ENCODE peak calls at places on chromosomes 4 and X, in five cellular contexts. W is pancreas; Z is epithelial cell of esophagus; E is lower lobe of right lung; B is CD8-positive, alpha-beta T cell. V is an unnamed sample.

GRCh38 chrX:99301990-99302389 is 1108.1 kb downstream of the PCDH19 start:
- DNase-seq in B (no peak), E (no peak), Z (peak), W (no peak), V (no peak)

GRCh38 chr4:54683616-54684346 is 26.0 kb downstream of the KIT start:
- DNase-seq in Z (peak), W (no peak), E (no peak), B (no peak), V (no peak)

GRCh38 chr4:184472540-184473264 is 1.6 kb downstream of the IRF2 start:
- DNase-seq in Z (peak), B (peak), W (peak), E (peak), V (no peak)

GRCh38 chrX:20267924-20268701 is 1.4 kb upstream of the RPS6KA3 start:
- DNase-seq in Z (no peak), B (peak), W (peak), E (peak), V (no peak)

GRCh38 chr4:21769404-21770147 is 179.0 kb downstream of the KCNIP4 start:
- DNase-seq in W (no peak), B (no peak), Z (peak), E (no peak), V (no peak)

GRCh38 chrX:72131317-72132294 is at the start of gene RTL5:
- DNase-seq in B (peak), W (peak), Z (peak), E (peak), V (no peak)

GRCh38 chr4:77145806-77146425 is 11.1 kb upstream of the CCNG2 start:
- DNase-seq in B (no peak), E (no peak), Z (no peak), W (no peak), V (no peak)

GRCh38 chr4:154506253-154506652 is 14.7 kb upstream of the DCHS2 start:
- DNase-seq in E (no peak), B (no peak), Z (peak), W (no peak), V (no peak)

GRCh38 chr4:84401669-84402068 is 97.4 kb downstream of the NKX6-1 start:
- DNase-seq in E (no peak), W (peak), B (no peak), Z (no peak), V (no peak)

GRCh38 chr4:54940996-54941395 is 184.4 kb downstream of the KDR start:
- DNase-seq in E (no peak), W (no peak), B (no peak), Z (no peak), V (no peak)

GRCh38 chr4:92969650-92970370 is 666.0 kb downstream of the GRID2 start:
- DNase-seq in Z (peak), W (no peak), B (no peak), E (no peak), V (no peak)

GRCh38 chr4:81425087-81425486 is 46.6 kb downstream of the RASGEF1B start:
- DNase-seq in W (no peak), Z (no peak), B (no peak), E (no peak), V (no peak)

GRCh38 chr4:82733636-82734035 is 65.0 kb downstream of the SCD5 start:
- DNase-seq in E (no peak), W (no peak), Z (peak), B (no peak), V (no peak)

GRCh38 chrX:20514358-20514757 is 247.6 kb upstream of the RPS6KA3 start:
- DNase-seq in E (no peak), B (no peak), Z (peak), W (no peak), V (no peak)

GRCh38 chr4:168551945-168552695 is 55.3 kb downstream of the PALLD start:
- DNase-seq in Z (no peak), W (no peak), B (no peak), E (no peak), V (no peak)

GRCh38 chr4:34422472-34422871 is 1821.8 kb downstream of the ARAP2 start:
- DNase-seq in Z (peak), W (no peak), E (no peak), B (no peak), V (no peak)

GRCh38 chr4:95304898-95305297 is 243.9 kb downstream of the UNC5C start:
- DNase-seq in E (no peak), B (no peak), Z (peak), W (no peak), V (no peak)

GRCh38 chr4:55277011-55277410 is 69.0 kb upstream of the SRD5A3 start:
- DNase-seq in B (no peak), W (no peak), E (no peak), Z (no peak), V (no peak)

GRCh38 chr4:177367336-177367735 is 57.7 kb downstream of the NEIL3 start:
- DNase-seq in E (no peak), Z (peak), W (no peak), B (no peak), V (no peak)

GRCh38 chr4:36255575-36255974 is 11.3 kb upstream of the ARAP2 start:
- DNase-seq in Z (no peak), E (no peak), B (peak), W (no peak), V (peak)

GRCh38 chr4:74267998-74268606 is 40.2 kb upstream of the EPGN start:
- DNase-seq in E (no peak), W (no peak), Z (peak), B (no peak), V (no peak)

GRCh38 chr4:7661846-7662506 is 227.2 kb upstream of the PSAPL1 start:
- DNase-seq in W (no peak), B (no peak), E (no peak), Z (no peak), V (no peak)

GRCh38 chr4:677431-678293 is 3.3 kb downstream of the MYL5 start:
- DNase-seq in Z (peak), E (peak), B (no peak), W (no peak), V (no peak)

GRCh38 chr4:101188906-101189305 is 158.4 kb downstream of the PPP3CA start:
- DNase-seq in B (no peak), Z (no peak), E (no peak), W (no peak), V (no peak)

GRCh38 chr4:170374770-170375169 is 285.0 kb upstream of the AADAT start:
- DNase-seq in E (no peak), Z (peak), W (no peak), B (no peak), V (peak)

GRCh38 chr4:54959656-54960055 is 165.7 kb downstream of the KDR start:
- DNase-seq in B (no peak), E (no peak), W (no peak), Z (no peak), V (no peak)

GRCh38 chrX:119685225-119686066 is 7.5 kb downstream of the SEPTIN6 start:
- DNase-seq in Z (no peak), W (no peak), E (no peak), B (no peak), V (no peak)

GRCh38 chr4:163395758-163396157 is 52.1 kb downstream of the NPY5R start:
- DNase-seq in W (no peak), B (no peak), E (no peak), Z (no peak), V (no peak)

GRCh38 chrX:114976321-114976720 is 41.1 kb downstream of the IL13RA2 start:
- DNase-seq in Z (peak), W (no peak), B (no peak), E (no peak), V (no peak)

GRCh38 chr4:139922625-139923024 is 231.4 kb downstream of the MAML3 start:
- DNase-seq in W (no peak), Z (peak), E (no peak), B (no peak), V (no peak)

GRCh38 chr4:124501579-124501978 is 211.0 kb downstream of the ANKRD50 start:
- DNase-seq in E (no peak), B (no peak), W (no peak), Z (no peak), V (no peak)

GRCh38 chr4:139011220-139011950 is 4.2 kb upstream of the NOCT start:
- DNase-seq in E (no peak), Z (no peak), B (no peak), W (no peak), V (no peak)

GRCh38 chr4:3756343-3757059 is 9.7 kb upstream of the ADRA2C start:
- DNase-seq in E (no peak), W (no peak), Z (no peak), B (no peak), V (no peak)

GRCh38 chr4:122920473-122920872 is 1.9 kb downstream of the NUDT6 start:
- DNase-seq in B (no peak), W (no peak), E (no peak), Z (no peak), V (no peak)

DNA sequence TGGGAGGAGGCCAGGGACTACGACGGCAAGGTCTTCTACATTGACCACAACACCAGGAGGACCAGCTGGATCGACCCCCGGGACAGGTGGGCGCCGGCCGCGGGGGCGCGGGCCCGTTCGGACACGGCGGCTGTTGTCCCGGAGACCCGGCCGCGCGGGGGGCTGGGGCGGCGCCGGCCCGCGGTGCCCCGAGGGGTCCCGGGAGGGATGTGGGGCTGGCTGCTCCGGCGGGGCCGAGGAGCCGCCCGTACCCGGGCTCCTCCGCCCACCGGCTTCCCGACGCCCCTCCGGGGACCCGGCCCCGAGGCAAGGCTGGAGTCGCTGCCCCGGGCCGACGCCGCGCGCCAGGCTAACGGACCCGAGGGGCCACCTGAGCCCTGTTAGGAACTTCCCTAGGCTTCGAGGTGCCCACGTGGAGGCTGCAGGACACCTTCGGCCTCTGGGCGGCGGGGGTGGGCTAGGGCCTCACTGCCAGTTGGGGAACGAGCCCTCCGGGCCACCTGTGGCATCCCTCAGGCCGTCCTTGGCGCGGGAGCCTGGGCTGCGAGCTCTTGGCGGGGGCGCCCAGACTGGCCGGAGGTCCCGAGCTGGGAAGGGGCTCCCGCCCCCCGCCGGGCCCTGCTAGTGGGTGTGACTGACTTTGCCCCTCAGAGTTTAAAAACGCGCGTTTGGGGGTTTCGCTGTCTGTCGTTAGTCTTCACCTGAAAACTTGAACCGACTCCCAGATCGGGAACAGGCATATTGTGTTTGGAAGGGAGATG is 660 bp downstream of the WWC2 start:
- DNase-seq in E (peak), Z (peak), W (peak), B (peak), V (no peak)
- H3K4me3 ChIP-seq in E (peak), Z (peak), W (peak), B (peak), V (peak)

GRCh38 chr4:71501992-71502391 is 163.2 kb downstream of the SLC4A4 start:
- DNase-seq in Z (no peak), W (no peak), E (no peak), B (no peak), V (no peak)
- TF ChIP-seq CTCF in Z (no peak), W (no peak), E (no peak), B (no peak), V (no peak)

GRCh38 chrX:107630031-107630689 is 1.9 kb downstream of the PRPS1 start:
- DNase-seq in Z (no peak), W (no peak), B (no peak), E (no peak), V (no peak)
- H3K4me3 ChIP-seq in Z (no peak), W (no peak), B (peak), E (no peak), V (peak)

DNA sequence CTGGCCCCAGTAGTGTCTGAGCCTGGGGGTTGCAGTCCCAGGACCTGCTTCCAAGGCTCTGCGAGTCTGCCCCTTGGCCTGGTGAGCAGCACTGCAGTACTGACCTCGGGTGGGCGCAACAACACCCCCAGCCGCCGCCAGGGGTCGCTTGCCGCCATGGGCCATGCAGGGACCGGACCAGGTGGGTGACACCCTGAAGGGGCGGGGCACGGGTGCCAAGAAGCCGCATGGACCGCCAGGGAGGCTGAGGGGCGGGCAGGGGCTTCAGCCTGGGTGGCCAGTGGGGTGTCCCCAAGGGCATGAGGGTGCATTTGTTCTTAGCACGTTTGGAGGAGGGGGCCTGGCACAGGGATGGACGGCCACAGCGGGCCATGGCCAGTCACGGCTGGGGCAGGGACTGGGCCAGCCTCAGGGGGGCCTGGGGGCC is 25.0 kb downstream of the TACC3 start:
- DNase-seq in W (peak), E (peak), Z (peak), B (peak), V (no peak)
- TF ChIP-seq CTCF in W (peak), E (peak), Z (peak), B (peak), V (peak)

GRCh38 chr4:121785479-121785878 is 15.6 kb upstream of the EXOSC9 start:
- DNase-seq in E (no peak), W (no peak), B (no peak), Z (no peak), V (no peak)
- H3K4me3 ChIP-seq in E (no peak), W (no peak), B (no peak), Z (no peak), V (no peak)